ENCODE peak calls at places on chromosome 13, in seven cellular contexts. One of them, this sample, is unnamed. For H3K4me1, the result is how much of the 10 kb centered on the place peaks cover.

GRCh38 chr13:99085846-99086148 is 107.9 kb upstream of the DOCK9 start:
- DNase-seq in fibroblast of lung: no peak
- DNase-seq in tibial artery: no peak
- DNase-seq in heart left ventricle: no peak
- DNase-seq in iPS DF 6.9: no peak
- DNase-seq in A549: no peak
- DNase-seq in astrocyte: no peak
- DNase-seq in this sample: no peak

GRCh38 chr13:112657850-112658445 is 31.9 kb upstream of the ATP11A start:
- DNase-seq in fibroblast of lung: peak
- DNase-seq in tibial artery: no peak
- DNase-seq in heart left ventricle: no peak
- DNase-seq in iPS DF 6.9: no peak
- DNase-seq in A549: no peak
- DNase-seq in astrocyte: peak
- DNase-seq in this sample: no peak

GRCh38 chr13:40665061-40665753 is 1.2 kb downstream of the FOXO1 start:
- DNase-seq in fibroblast of lung: no peak
- DNase-seq in tibial artery: peak
- DNase-seq in heart left ventricle: peak
- DNase-seq in iPS DF 6.9: no peak
- DNase-seq in A549: peak
- DNase-seq in astrocyte: peak
- DNase-seq in this sample: peak

GRCh38 chr13:21674271-21675009 is 3.6 kb downstream of the FGF9 start:
- DNase-seq in fibroblast of lung: no peak
- DNase-seq in tibial artery: no peak
- DNase-seq in heart left ventricle: peak
- DNase-seq in iPS DF 6.9: no peak
- DNase-seq in A549: no peak
- DNase-seq in astrocyte: no peak
- DNase-seq in this sample: no peak

GRCh38 chr13:99224019-99224418 is 23.4 kb downstream of the UBAC2 start:
- DNase-seq in fibroblast of lung: no peak
- DNase-seq in tibial artery: no peak
- DNase-seq in heart left ventricle: no peak
- DNase-seq in iPS DF 6.9: no peak
- DNase-seq in A549: no peak
- DNase-seq in astrocyte: no peak
- DNase-seq in this sample: no peak

GRCh38 chr13:24085662-24086061 is 74.9 kb upstream of the SPATA13 start:
- DNase-seq in fibroblast of lung: no peak
- DNase-seq in tibial artery: no peak
- DNase-seq in heart left ventricle: no peak
- DNase-seq in iPS DF 6.9: no peak
- DNase-seq in A549: no peak
- DNase-seq in astrocyte: no peak
- DNase-seq in this sample: no peak

GRCh38 chr13:42732073-42732472 is 49.3 kb upstream of the FAM216B start:
- DNase-seq in fibroblast of lung: no peak
- DNase-seq in tibial artery: no peak
- DNase-seq in heart left ventricle: no peak
- DNase-seq in iPS DF 6.9: no peak
- DNase-seq in A549: no peak
- DNase-seq in astrocyte: no peak
- DNase-seq in this sample: no peak

GRCh38 chr13:112962396-112962795 is 6.6 kb upstream of the MCF2L start:
- DNase-seq in fibroblast of lung: no peak
- DNase-seq in tibial artery: no peak
- DNase-seq in heart left ventricle: no peak
- DNase-seq in iPS DF 6.9: no peak
- DNase-seq in A549: no peak
- DNase-seq in astrocyte: no peak
- DNase-seq in this sample: peak

GRCh38 chr13:94143624-94144350 is 335.7 kb downstream of the DCT start:
- DNase-seq in fibroblast of lung: no peak
- DNase-seq in tibial artery: no peak
- DNase-seq in heart left ventricle: no peak
- DNase-seq in iPS DF 6.9: peak
- DNase-seq in A549: no peak
- DNase-seq in astrocyte: no peak
- DNase-seq in this sample: no peak

GRCh38 chr13:42396501-42396900 is 124.5 kb downstream of the AKAP11 start:
- DNase-seq in fibroblast of lung: no peak
- DNase-seq in tibial artery: no peak
- DNase-seq in heart left ventricle: no peak
- DNase-seq in iPS DF 6.9: no peak
- DNase-seq in A549: no peak
- DNase-seq in astrocyte: no peak
- DNase-seq in this sample: no peak

GRCh38 chr13:19862511-19863313 is 737 bp downstream of the ZMYM5 start:
- DNase-seq in fibroblast of lung: peak
- DNase-seq in tibial artery: peak
- DNase-seq in heart left ventricle: peak
- DNase-seq in iPS DF 6.9: no peak
- DNase-seq in A549: no peak
- DNase-seq in astrocyte: no peak
- DNase-seq in this sample: no peak

GRCh38 chr13:48125794-48126228 is 30.9 kb upstream of the MED4 start:
- DNase-seq in fibroblast of lung: peak
- DNase-seq in tibial artery: peak
- DNase-seq in heart left ventricle: peak
- DNase-seq in iPS DF 6.9: no peak
- DNase-seq in A549: no peak
- DNase-seq in astrocyte: peak
- DNase-seq in this sample: no peak

GRCh38 chr13:49097374-49097773 is 121.7 kb downstream of the FNDC3A start:
- DNase-seq in fibroblast of lung: peak
- DNase-seq in tibial artery: no peak
- DNase-seq in heart left ventricle: no peak
- DNase-seq in iPS DF 6.9: no peak
- DNase-seq in A549: no peak
- DNase-seq in astrocyte: peak
- DNase-seq in this sample: no peak

GRCh38 chr13:50612717-50613116 is 230.8 kb downstream of the DLEU7 start:
- DNase-seq in fibroblast of lung: no peak
- DNase-seq in tibial artery: no peak
- DNase-seq in heart left ventricle: no peak
- DNase-seq in iPS DF 6.9: no peak
- DNase-seq in A549: no peak
- DNase-seq in astrocyte: no peak
- DNase-seq in this sample: no peak

GRCh38 chr13:47288546-47288945 is 391.7 kb upstream of the HTR2A start:
- DNase-seq in fibroblast of lung: no peak
- DNase-seq in tibial artery: no peak
- DNase-seq in heart left ventricle: no peak
- DNase-seq in iPS DF 6.9: no peak
- DNase-seq in A549: no peak
- DNase-seq in astrocyte: peak
- DNase-seq in this sample: no peak

GRCh38 chr13:51050021-51050886 is 60.8 kb downstream of the C13orf42 start:
- DNase-seq in fibroblast of lung: no peak
- DNase-seq in tibial artery: no peak
- DNase-seq in heart left ventricle: no peak
- DNase-seq in iPS DF 6.9: no peak
- DNase-seq in A549: no peak
- DNase-seq in astrocyte: no peak
- DNase-seq in this sample: no peak

GRCh38 chr13:52975969-52976368 is 52.6 kb upstream of the OLFM4 start:
- DNase-seq in fibroblast of lung: no peak
- DNase-seq in tibial artery: no peak
- DNase-seq in heart left ventricle: no peak
- DNase-seq in iPS DF 6.9: no peak
- DNase-seq in A549: no peak
- DNase-seq in astrocyte: no peak
- DNase-seq in this sample: no peak

GRCh38 chr13:59601993-59602392 is 561.7 kb downstream of the DIAPH3 start:
- DNase-seq in fibroblast of lung: no peak
- DNase-seq in tibial artery: no peak
- DNase-seq in heart left ventricle: no peak
- DNase-seq in iPS DF 6.9: no peak
- DNase-seq in A549: no peak
- DNase-seq in astrocyte: no peak
- DNase-seq in this sample: no peak

GRCh38 chr13:20512042-20512683 is 13.5 kb downstream of the CRYL1 start:
- DNase-seq in fibroblast of lung: no peak
- DNase-seq in tibial artery: peak
- DNase-seq in heart left ventricle: peak
- DNase-seq in iPS DF 6.9: no peak
- DNase-seq in A549: no peak
- DNase-seq in astrocyte: no peak
- DNase-seq in this sample: no peak

GRCh38 chr13:18232994-18233782 is 948.4 kb downstream of the TUBA3C start:
- DNase-seq in fibroblast of lung: no peak
- DNase-seq in tibial artery: no peak
- DNase-seq in heart left ventricle: no peak
- DNase-seq in iPS DF 6.9: no peak
- DNase-seq in A549: no peak
- DNase-seq in astrocyte: no peak
- DNase-seq in this sample: no peak

DNA sequence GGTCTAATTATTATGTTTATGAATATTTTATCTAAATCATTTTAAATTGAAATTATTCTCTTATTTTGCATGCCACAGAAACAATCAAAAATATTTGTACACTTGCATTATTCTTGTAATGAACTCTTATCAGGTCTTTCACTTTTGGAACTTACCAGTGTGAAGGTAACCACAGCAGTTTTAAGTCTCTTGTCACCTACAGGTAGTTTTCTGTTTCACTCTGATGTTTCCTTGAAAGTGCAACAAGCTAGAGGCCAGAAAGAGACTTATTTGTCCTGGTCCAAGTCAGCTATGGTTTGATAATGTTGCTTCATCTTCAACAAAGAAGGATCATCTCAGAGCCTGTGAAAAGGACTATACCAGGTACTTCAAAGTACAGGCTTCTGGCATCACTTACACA is 133.4 kb upstream of the NBEA start:
- DNase-seq in fibroblast of lung: no peak
- DNase-seq in tibial artery: no peak
- DNase-seq in heart left ventricle: no peak
- DNase-seq in iPS DF 6.9: no peak
- DNase-seq in A549: no peak
- DNase-seq in astrocyte: no peak
- DNase-seq in this sample: no peak
- H3K4me1 ChIP-seq in fibroblast of lung: under half
- H3K4me1 ChIP-seq in tibial artery: under half
- H3K4me1 ChIP-seq in heart left ventricle: under half
- H3K4me1 ChIP-seq in iPS DF 6.9: under half
- H3K4me1 ChIP-seq in A549: under half
- H3K4me1 ChIP-seq in astrocyte: under half
- H3K4me1 ChIP-seq in this sample: under half

DNA sequence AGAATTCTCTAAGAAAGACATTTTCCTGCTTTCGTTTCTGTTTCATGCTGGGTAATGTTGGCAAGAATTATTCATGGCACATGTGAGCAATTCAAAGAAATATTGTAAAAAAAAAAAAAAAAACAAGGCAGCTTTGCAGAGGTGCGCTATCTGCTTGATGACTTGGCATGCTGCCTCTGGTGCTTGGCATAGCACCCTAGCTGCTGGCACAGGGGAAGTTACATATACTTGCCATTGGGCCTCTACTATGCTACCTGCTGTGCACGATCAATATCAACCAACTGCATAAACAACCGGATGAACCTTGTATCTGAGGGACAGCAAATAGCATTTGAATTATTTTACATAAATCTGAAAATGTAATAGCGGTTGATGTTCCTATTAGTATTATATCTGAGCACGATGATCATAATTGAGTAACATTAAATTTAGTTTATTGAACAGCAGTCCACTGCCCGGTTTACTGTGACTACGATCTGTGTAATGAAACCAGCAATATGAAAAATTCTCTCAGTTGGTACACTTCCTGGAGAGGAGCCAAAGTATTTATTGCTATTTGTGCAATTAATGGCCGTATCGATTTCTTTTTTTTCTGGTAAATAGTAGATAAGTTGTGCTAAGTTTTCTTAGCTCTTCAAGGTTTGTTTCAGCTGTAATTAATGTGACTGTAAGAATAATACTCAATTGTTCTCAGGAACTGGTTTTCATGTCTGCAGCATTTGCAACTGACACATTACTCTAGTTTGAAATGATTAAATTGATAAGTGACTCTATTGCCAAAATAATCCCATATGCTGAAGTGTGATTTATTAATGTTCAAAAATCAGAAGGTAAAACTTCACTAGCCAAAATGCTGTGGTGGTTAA is 717.3 kb downstream of the DACH1 start:
- DNase-seq in fibroblast of lung: no peak
- DNase-seq in tibial artery: no peak
- DNase-seq in heart left ventricle: no peak
- DNase-seq in iPS DF 6.9: no peak
- DNase-seq in A549: no peak
- DNase-seq in astrocyte: no peak
- DNase-seq in this sample: no peak
- H3K4me3 ChIP-seq in fibroblast of lung: no peak
- H3K4me3 ChIP-seq in tibial artery: no peak
- H3K4me3 ChIP-seq in heart left ventricle: no peak
- H3K4me3 ChIP-seq in iPS DF 6.9: no peak
- H3K4me3 ChIP-seq in A549: no peak
- H3K4me3 ChIP-seq in astrocyte: no peak
- H3K4me3 ChIP-seq in this sample: no peak

GRCh38 chr13:45690636-45691035 is 11.5 kb upstream of the CBY2 start:
- DNase-seq in fibroblast of lung: no peak
- DNase-seq in tibial artery: no peak
- DNase-seq in heart left ventricle: no peak
- DNase-seq in iPS DF 6.9: no peak
- DNase-seq in A549: no peak
- DNase-seq in astrocyte: no peak
- DNase-seq in this sample: no peak

GRCh38 chr13:45695198-45695730 is 6.9 kb upstream of the CBY2 start:
- DNase-seq in fibroblast of lung: no peak
- DNase-seq in tibial artery: no peak
- DNase-seq in heart left ventricle: no peak
- DNase-seq in iPS DF 6.9: no peak
- DNase-seq in A549: no peak
- DNase-seq in astrocyte: no peak
- DNase-seq in this sample: no peak

GRCh38 chr13:45696610-45697226 is 5.4 kb upstream of the CBY2 start:
- DNase-seq in fibroblast of lung: no peak
- DNase-seq in tibial artery: no peak
- DNase-seq in heart left ventricle: no peak
- DNase-seq in iPS DF 6.9: no peak
- DNase-seq in A549: no peak
- DNase-seq in astrocyte: peak
- DNase-seq in this sample: no peak

GRCh38 chr13:45691251-45691650 is 10.9 kb upstream of the CBY2 start:
- DNase-seq in fibroblast of lung: no peak
- DNase-seq in tibial artery: no peak
- DNase-seq in heart left ventricle: no peak
- DNase-seq in iPS DF 6.9: no peak
- DNase-seq in A549: no peak
- DNase-seq in astrocyte: no peak
- DNase-seq in this sample: no peak

GRCh38 chr13:45691667-45692066 is 10.5 kb upstream of the CBY2 start:
- DNase-seq in fibroblast of lung: no peak
- DNase-seq in tibial artery: no peak
- DNase-seq in heart left ventricle: no peak
- DNase-seq in iPS DF 6.9: no peak
- DNase-seq in A549: no peak
- DNase-seq in astrocyte: no peak
- DNase-seq in this sample: no peak
- H3K4me1 ChIP-seq in fibroblast of lung: under half
- H3K4me1 ChIP-seq in tibial artery: under half
- H3K4me1 ChIP-seq in heart left ventricle: under half
- H3K4me1 ChIP-seq in iPS DF 6.9: under half
- H3K4me1 ChIP-seq in A549: under half
- H3K4me1 ChIP-seq in astrocyte: under half
- H3K4me1 ChIP-seq in this sample: under half

GRCh38 chr13:37868691-37869505 is 674 bp downstream of the TRPC4 start:
- DNase-seq in fibroblast of lung: peak
- DNase-seq in tibial artery: no peak
- DNase-seq in heart left ventricle: peak
- DNase-seq in iPS DF 6.9: peak
- DNase-seq in A549: no peak
- DNase-seq in astrocyte: peak
- DNase-seq in this sample: no peak
- H3K4me3 ChIP-seq in fibroblast of lung: peak
- H3K4me3 ChIP-seq in tibial artery: peak
- H3K4me3 ChIP-seq in heart left ventricle: peak
- H3K4me3 ChIP-seq in iPS DF 6.9: peak
- H3K4me3 ChIP-seq in A549: peak
- H3K4me3 ChIP-seq in astrocyte: peak
- H3K4me3 ChIP-seq in this sample: peak